ENCODE peak calls at places on chromosomes 11 and 22, in five cellular contexts. J is NT2/D1, I is HepG2, G is GM12878, B is H1. N is an unnamed sample.
A peak's percentile ranks its signal among the peaks of the same experiment; 100 is the strongest.

GRCh38 chr11:66112640-66113098 is 42.6 kb downstream of the PACS1 start:
- DNase-seq in J (no peak), I (no peak), G (no peak), B (no peak), N (no peak)

GRCh38 chr11:72446929-72447753 is 12.8 kb upstream of the CLPB start:
- DNase-seq in J (peak; percentile 27), I (peak; percentile 62), G (no peak), B (no peak), N (peak; percentile 67)

GRCh38 chr22:29183971-29184595 is 21.6 kb upstream of the EMID1 start:
- DNase-seq in J (no peak), I (no peak), G (no peak), B (no peak), N (no peak)

GRCh38 chr22:27752771-27753170 is 48.8 kb downstream of the MN1 start:
- DNase-seq in J (no peak), I (no peak), G (no peak), B (no peak), N (no peak)

GRCh38 chr11:132054822-132055221 is 684.4 kb downstream of the NTM start:
- DNase-seq in J (no peak), I (no peak), G (no peak), B (no peak), N (no peak)

GRCh38 chr11:89922195-89922660 is at the start of gene TRIM49D1:
- DNase-seq in J (no peak), I (no peak), G (no peak), B (no peak), N (no peak)

GRCh38 chr22:44881624-44882023 is 128.2 kb downstream of the PHF21B start:
- DNase-seq in J (no peak), I (no peak), G (no peak), B (no peak), N (no peak)

GRCh38 chr11:12800032-12800671 is 125.9 kb downstream of the TEAD1 start:
- DNase-seq in J (no peak), I (peak; percentile 86), G (no peak), B (no peak), N (peak; percentile 36)

GRCh38 chr11:99814738-99815137 is 794.0 kb downstream of the CNTN5 start:
- DNase-seq in J (no peak), I (no peak), G (no peak), B (no peak), N (no peak)

GRCh38 chr22:19962246-19962908 is 20.8 kb upstream of the TXNRD2 start:
- DNase-seq in J (peak; percentile 80), I (peak; percentile 84), G (no peak), B (peak; percentile 86), N (peak; percentile 89)

GRCh38 chr11:44623716-44624491 is 58.4 kb downstream of the CD82 start:
- DNase-seq in J (no peak), I (no peak), G (no peak), B (peak; percentile 42), N (no peak)

GRCh38 chr11:130166457-130166784 is 6.8 kb downstream of the ST14 start:
- DNase-seq in J (no peak), I (peak; percentile 33), G (no peak), B (no peak), N (no peak)

GRCh38 chr11:68889948-68890446 is 13.6 kb downstream of the MRPL21 start:
- DNase-seq in J (peak; percentile 38), I (no peak), G (no peak), B (peak; percentile 84), N (peak; percentile 39)

GRCh38 chr22:30948930-30949342 is 19.6 kb downstream of the MORC2 start:
- DNase-seq in J (no peak), I (no peak), G (no peak), B (no peak), N (peak; percentile 23)

GRCh38 chr11:69463181-69463891 is 18.1 kb upstream of the LINC01488 start:
- DNase-seq in J (no peak), I (peak; percentile 36), G (no peak), B (no peak), N (no peak)

GRCh38 chr22:50308597-50308935 is 1.1 kb upstream of the PLXNB2 start:
- DNase-seq in J (no peak), I (peak; percentile 59), G (no peak), B (no peak), N (no peak)
- TF ChIP-seq SUZ12 in J (no peak), I (no peak), G (no peak), B (no peak), N (no peak)

GRCh38 chr11:9219115-9219514 is 46.0 kb downstream of the DENND5A start:
- DNase-seq in J (no peak), I (no peak), G (no peak), B (no peak), N (no peak)
- TF ChIP-seq SUZ12 in J (no peak), I (no peak), G (no peak), B (no peak), N (no peak)

DNA sequence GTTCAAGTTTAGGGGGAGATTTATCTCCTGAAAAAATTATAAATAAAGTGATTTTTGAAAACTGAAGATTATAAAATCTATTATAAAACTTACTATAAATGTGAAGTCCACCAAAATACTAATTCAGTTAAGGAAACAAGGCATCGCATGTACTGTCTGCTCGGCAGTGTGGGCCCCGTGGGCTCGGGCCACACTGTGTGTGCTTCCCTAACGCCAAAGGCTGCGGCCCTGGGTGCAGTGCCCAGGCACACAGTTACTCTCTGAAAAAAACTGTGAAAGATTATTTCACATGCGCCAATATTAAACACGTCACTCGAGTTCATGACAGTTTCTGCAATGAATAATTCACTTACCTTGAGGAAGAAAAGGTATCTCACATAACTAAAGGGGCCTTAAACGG is 39.8 kb downstream of the BRD1 start:
- DNase-seq in J (no peak), I (no peak), G (no peak), B (no peak), N (no peak)
- TF ChIP-seq SUZ12 in J (no peak), I (no peak), G (no peak), B (no peak), N (no peak)

DNA sequence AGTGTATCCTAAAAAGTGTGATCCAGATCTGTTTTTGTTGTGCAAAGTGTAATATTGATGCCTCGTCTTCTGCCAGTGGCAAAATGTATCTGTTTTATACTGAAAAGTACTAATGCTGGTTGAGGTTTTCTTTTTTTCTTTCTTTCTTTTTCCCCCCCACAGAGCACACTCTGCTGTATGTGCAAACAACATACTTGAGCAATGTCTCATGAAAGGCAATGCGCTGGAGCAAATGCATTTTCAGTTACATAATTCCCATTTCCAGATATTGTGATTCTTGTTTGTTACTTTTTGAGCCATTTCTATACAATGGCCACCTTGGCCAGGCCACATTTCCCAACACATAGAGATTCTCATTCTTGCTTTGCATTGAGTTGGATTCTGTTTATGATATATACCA is 64.1 kb downstream of the SLC36A4 start:
- DNase-seq in J (no peak), I (no peak), G (no peak), B (no peak), N (no peak)
- TF ChIP-seq SUZ12 in J (no peak), I (no peak), G (no peak), B (no peak), N (no peak)